ENCODE peak calls at places on chromosomes 11 and 22, in nine cellular contexts. A is lower lobe of right lung, W is lower leg skin, P is coronary artery, J is sigmoid colon, V is A549, E is AG04450, D is BJ, C is left ventricle myocardium inferior. B is an unnamed sample.

GRCh38 chr11:37504925-37505324 is 906.9 kb upstream of the RAG2 start:
- DNase-seq in A (no peak), W (no peak), P (no peak), J (no peak), V (no peak), E (peak; percentile 74), D (peak; percentile 72), C (no peak), B (no peak)

GRCh38 chr11:130947481-130947880 is 31.2 kb upstream of the SNX19 start:
- DNase-seq in A (no peak), W (no peak), P (no peak), J (no peak), V (no peak), E (no peak), D (no peak), C (no peak), B (no peak)

GRCh38 chr11:98630736-98631135 is 390.0 kb upstream of the CNTN5 start:
- DNase-seq in A (no peak), W (no peak), P (no peak), J (no peak), V (no peak), E (no peak), D (no peak), C (no peak), B (no peak)

GRCh38 chr11:100681064-100681502 is 6.0 kb upstream of the ARHGAP42 start:
- DNase-seq in A (peak; percentile 79), W (peak; percentile 80), P (no peak), J (peak; percentile 75), V (no peak), E (no peak), D (no peak), C (peak; percentile 50), B (no peak)

GRCh38 chr11:12771875-12772274 is 97.7 kb downstream of the TEAD1 start:
- DNase-seq in A (no peak), W (no peak), P (no peak), J (no peak), V (no peak), E (no peak), D (no peak), C (no peak), B (peak; percentile 54)

GRCh38 chr22:27873476-27873875 is 45.6 kb downstream of the PITPNB start:
- DNase-seq in A (no peak), W (no peak), P (no peak), J (no peak), V (no peak), E (no peak), D (no peak), C (peak; percentile 22), B (no peak)

GRCh38 chr11:2301631-2302272 is at the start of the genes C11orf21 and TSPAN32:
- DNase-seq in A (peak; percentile 82), W (peak; percentile 35), P (peak; percentile 71), J (no peak), V (no peak), E (no peak), D (no peak), C (peak; percentile 69), B (no peak)

GRCh38 chr22:22848364-22848866 is 39.2 kb upstream of the IGLL5 start:
- DNase-seq in A (peak; percentile 64), W (peak; percentile 32), P (no peak), J (no peak), V (peak; percentile 18), E (no peak), D (no peak), C (peak; percentile 58), B (peak; percentile 6)

GRCh38 chr11:130897262-130898182 is 18.8 kb downstream of the SNX19 start:
- DNase-seq in A (peak; percentile 65), W (peak; percentile 36), P (peak; percentile 97), J (peak; percentile 96), V (no peak), E (peak; percentile 96), D (no peak), C (peak; percentile 69), B (peak; percentile 99)

GRCh38 chr22:50305658-50306566 is 1.5 kb downstream of the PLXNB2 start:
- DNase-seq in A (peak; percentile 93), W (peak; percentile 83), P (peak; percentile 93), J (peak; percentile 93), V (peak; percentile 80), E (peak; percentile 90), D (peak; percentile 77), C (peak; percentile 84), B (peak; percentile 85)

GRCh38 chr22:25352294-25352680 is 132.8 kb downstream of the CRYBB2 start:
- DNase-seq in A (no peak), W (no peak), P (no peak), J (peak; percentile 38), V (no peak), E (no peak), D (no peak), C (no peak), B (no peak)

GRCh38 chr22:49825436-49825835 is 2.2 kb downstream of the BRD1 start:
- DNase-seq in A (no peak), W (no peak), P (no peak), J (no peak), V (no peak), E (no peak), D (no peak), C (no peak), B (no peak)

GRCh38 chr11:32152821-32153220 is 61.9 kb downstream of the RCN1 start:
- DNase-seq in A (no peak), W (no peak), P (no peak), J (no peak), V (no peak), E (no peak), D (no peak), C (no peak), B (no peak)

GRCh38 chr22:48929276-48929790 is 898.3 kb downstream of the BRD1 start:
- DNase-seq in A (no peak), W (no peak), P (peak; percentile 52), J (peak; percentile 36), V (no peak), E (no peak), D (no peak), C (no peak), B (no peak)

GRCh38 chr22:48403521-48403921 is 1424.2 kb downstream of the BRD1 start:
- DNase-seq in A (no peak), W (no peak), P (peak; percentile 63), J (no peak), V (no peak), E (no peak), D (no peak), C (no peak), B (no peak)

GRCh38 chr11:28760676-28761390 is 652.6 kb downstream of the METTL15 start:
- DNase-seq in A (no peak), W (no peak), P (no peak), J (no peak), V (no peak), E (no peak), D (no peak), C (no peak), B (peak; percentile 78)

GRCh38 chr11:73801136-73801535 is 13.5 kb downstream of the MRPL48 start:
- DNase-seq in A (no peak), W (no peak), P (no peak), J (no peak), V (no peak), E (no peak), D (no peak), C (no peak), B (no peak)

GRCh38 chr11:35272391-35272821 is 133.4 kb downstream of the CD44 start:
- DNase-seq in A (no peak), W (no peak), P (no peak), J (no peak), V (no peak), E (no peak), D (no peak), C (no peak), B (no peak)

GRCh38 chr22:23763579-23764331 is 965 bp downstream of the C22orf15 start:
- DNase-seq in A (peak; percentile 73), W (no peak), P (peak; percentile 71), J (no peak), V (no peak), E (no peak), D (no peak), C (no peak), B (no peak)

GRCh38 chr11:68113986-68114385 is 7.2 kb downstream of the CHKA start:
- DNase-seq in A (no peak), W (no peak), P (no peak), J (no peak), V (no peak), E (peak; percentile 32), D (no peak), C (no peak), B (no peak)
- TF ChIP-seq CTCF in A (no peak), W (no peak), P (no peak), J (no peak), V (no peak), E (peak; percentile 46), D (peak; percentile 33), C (no peak), B (no peak)

GRCh38 chr22:35917651-35918050 is 111.0 kb downstream of the RBFOX2 start:
- DNase-seq in A (no peak), W (no peak), P (no peak), J (no peak), V (no peak), E (no peak), D (no peak), C (no peak), B (no peak)

GRCh38 chr22:35914357-35914664 is 114.3 kb downstream of the RBFOX2 start:
- DNase-seq in A (no peak), W (no peak), P (no peak), J (no peak), V (no peak), E (no peak), D (no peak), C (no peak), B (no peak)

GRCh38 chr22:35913925-35914324 is 114.7 kb downstream of the RBFOX2 start:
- DNase-seq in A (no peak), W (no peak), P (no peak), J (no peak), V (no peak), E (no peak), D (no peak), C (no peak), B (no peak)

GRCh38 chr22:35914665-35915476 is 113.8 kb downstream of the RBFOX2 start:
- DNase-seq in A (no peak), W (peak; percentile 77), P (no peak), J (peak; percentile 83), V (peak; percentile 48), E (peak; percentile 75), D (no peak), C (no peak), B (peak; percentile 77)

GRCh38 chr22:35915477-35916013 is 113.1 kb downstream of the RBFOX2 start:
- DNase-seq in A (no peak), W (no peak), P (no peak), J (no peak), V (no peak), E (no peak), D (no peak), C (no peak), B (no peak)
- H3K4me3 ChIP-seq in A (peak overlapping the region; percentile 54), W (no peak overlapping the region), P (peak overlapping the region; percentile 69), J (no peak overlapping the region), V (no peak overlapping the region), E (peak overlapping the region; percentile 21), D (no peak overlapping the region), C (peak overlapping the region; percentile 66), B (peak overlapping the region; percentile 51)

GRCh38 chr11:870127-870413 is 27.4 kb downstream of the TSPAN4 start:
- DNase-seq in A (no peak), W (no peak), P (no peak), J (no peak), V (no peak), E (no peak), D (no peak), C (no peak), B (no peak)
- TF ChIP-seq CTCF in A (no peak), W (no peak), P (no peak), J (no peak), V (no peak), E (no peak), D (peak; percentile 25), C (peak; percentile 11), B (peak; percentile 38)

GRCh38 chr11:69818243-69819108 is 740 bp downstream of the FGF3 start:
- DNase-seq in A (no peak), W (no peak), P (no peak), J (no peak), V (no peak), E (no peak), D (no peak), C (no peak), B (no peak)
- H3K4me3 ChIP-seq in A (no peak overlapping the region), W (no peak overlapping the region), P (peak overlapping the region; percentile 53), J (no peak overlapping the region), V (peak overlapping the region; percentile 37), E (no peak overlapping the region), D (no peak overlapping the region), C (peak overlapping the region; percentile 52), B (no peak overlapping the region)

B was measured in retinal pigment epithelial cell.